ENCODE peak calls at places on chromosomes 13 and 19, in eight cellular contexts. I is HS-5; N is ELR; A is left colon; P is GM10248; S is activated naive CD8-positive, alpha-beta T cell treated with anti-CD3 and anti-CD28 coated beads for 36 hours; Q is heart right ventricle; C is heart left ventricle. V is an unnamed sample.
A peak's percentile ranks its signal among the peaks of the same experiment; 100 is the strongest.

GRCh38 chr19:6424190-6424938 is at the start of gene KHSRP:
- DNase-seq in A (no peak), I (no peak), Q (no peak), S (peak; percentile 54), N (peak; percentile 35), P (no peak), C (no peak), V (no peak)

GRCh38 chr19:38044267-38045111 is 137.5 kb downstream of the SIPA1L3 start:
- DNase-seq in C (no peak), N (peak; percentile 85), I (no peak), S (no peak), P (no peak), Q (no peak), A (no peak), V (peak; percentile 27)

GRCh38 chr13:44759723-44760360 is 183.7 kb upstream of the TSC22D1 start:
- DNase-seq in A (no peak), Q (peak; percentile 10), N (no peak), I (no peak), S (no peak), P (no peak), C (no peak), V (no peak)

GRCh38 chr19:29478578-29479565 is 46.9 kb upstream of the VSTM2B start:
- DNase-seq in A (no peak), N (peak; percentile 24), P (no peak), I (no peak), C (no peak), S (peak; percentile 12), Q (no peak), V (no peak)

GRCh38 chr19:31166206-31166605 is 183.0 kb downstream of the TSHZ3 start:
- DNase-seq in Q (no peak), I (no peak), A (no peak), S (no peak), C (no peak), P (no peak), N (no peak), V (no peak)

GRCh38 chr13:51797664-51798488 is 6.1 kb downstream of the DHRS12 start:
- DNase-seq in S (peak; percentile 56), A (peak; percentile 51), N (peak; percentile 64), Q (no peak), P (peak; percentile 61), C (no peak), I (no peak), V (peak; percentile 36)

GRCh38 chr13:37492061-37492460 is 106.5 kb downstream of the POSTN start:
- DNase-seq in I (no peak), N (peak; percentile 8), Q (no peak), A (no peak), S (no peak), P (no peak), C (no peak), V (no peak)

GRCh38 chr13:36428083-36428482 is 4.2 kb upstream of the CCNA1 start:
- DNase-seq in P (no peak), S (no peak), C (no peak), A (no peak), Q (no peak), I (no peak), N (no peak), V (no peak)

GRCh38 chr13:99960663-99961440 is 10.7 kb downstream of the ZIC5 start:
- DNase-seq in I (no peak), N (no peak), C (no peak), A (no peak), P (no peak), Q (no peak), S (no peak), V (no peak)

GRCh38 chr19:39236527-39236926 is 8.3 kb downstream of the IFNL3 start:
- DNase-seq in P (no peak), S (peak; percentile 44), I (no peak), C (no peak), N (no peak), A (no peak), Q (no peak), V (no peak)

GRCh38 chr19:35509018-35509652 is 4.3 kb downstream of the DMKN start:
- DNase-seq in A (peak; percentile 64), P (peak; percentile 83), I (no peak), Q (no peak), S (peak; percentile 26), C (no peak), N (no peak), V (no peak)

GRCh38 chr19:30662211-30662861 is 290.2 kb downstream of the ZNF536 start:
- DNase-seq in P (no peak), S (no peak), A (no peak), I (no peak), Q (no peak), C (no peak), N (no peak), V (no peak)

GRCh38 chr19:4454952-4455738 is 2.4 kb downstream of the UBXN6 start:
- DNase-seq in A (no peak), S (no peak), P (no peak), N (peak; percentile 39), Q (no peak), C (no peak), I (no peak), V (no peak)

GRCh38 chr13:75347925-75348324 is 134.0 kb downstream of the TBC1D4 start:
- DNase-seq in C (no peak), I (no peak), N (peak; percentile 46), S (no peak), Q (no peak), A (no peak), P (no peak), V (no peak)

GRCh38 chr13:26867451-26868067 is 107.0 kb upstream of the GPR12 start:
- DNase-seq in S (no peak), C (peak; percentile 15), N (peak; percentile 26), P (peak; percentile 23), Q (no peak), I (no peak), A (no peak), V (peak; percentile 38)

GRCh38 chr13:48018637-48019036 is 17.6 kb upstream of the SUCLA2 start:
- DNase-seq in Q (no peak), S (no peak), I (no peak), N (no peak), P (no peak), A (no peak), C (no peak), V (no peak)

GRCh38 chr13:113647351-113648217 is 10.4 kb downstream of the ATP4B start:
- DNase-seq in S (no peak), Q (peak; percentile 86), N (no peak), A (peak; percentile 94), I (no peak), P (no peak), C (peak; percentile 87), V (peak; percentile 49)

GRCh38 chr13:97125810-97126738 is 96.1 kb upstream of the MBNL2 start:
- DNase-seq in C (no peak), P (peak; percentile 63), I (no peak), S (no peak), Q (no peak), A (no peak), N (peak; percentile 52), V (no peak)

GRCh38 chr13:113129921-113130750 is 7.5 kb downstream of the F10 start:
- DNase-seq in A (peak; percentile 16), P (no peak), C (no peak), N (no peak), S (peak; percentile 57), Q (no peak), I (no peak), V (peak; percentile 21)

GRCh38 chr19:6087074-6087506 is 23.2 kb downstream of the RFX2 start:
- DNase-seq in S (no peak), I (no peak), N (no peak), Q (no peak), C (no peak), A (no peak), P (peak; percentile 68), V (no peak)

GRCh38 chr13:98451676-98452105 is 125.2 kb downstream of the STK24 start:
- DNase-seq in A (peak; percentile 53), S (no peak), C (peak; percentile 51), N (no peak), I (no peak), P (no peak), Q (peak; percentile 42), V (no peak)

GRCh38 chr13:79405501-79405830 is 589 bp downstream of the RBM26 start:
- DNase-seq in Q (no peak), C (no peak), I (no peak), P (no peak), N (no peak), A (no peak), S (no peak), V (peak; percentile 49)

GRCh38 chr19:33673996-33674395 is 52.2 kb downstream of the CHST8 start:
- DNase-seq in S (no peak), P (no peak), Q (no peak), I (no peak), C (no peak), A (no peak), N (no peak), V (no peak)

GRCh38 chr19:32661318-32661717 is 13.7 kb downstream of the ANKRD27 start:
- DNase-seq in N (peak; percentile 15), Q (no peak), C (no peak), A (no peak), P (no peak), S (no peak), I (no peak), V (no peak)

GRCh38 chr13:71702253-71702652 is 164.8 kb downstream of the DACH1 start:
- DNase-seq in I (no peak), P (no peak), A (no peak), S (no peak), N (no peak), C (no peak), Q (no peak), V (no peak)

GRCh38 chr13:76886292-76887061 is at the start of gene KCTD12:
- DNase-seq in C (peak; percentile 92), I (no peak), P (peak; percentile 83), N (peak; percentile 83), S (peak; percentile 86), Q (peak; percentile 90), A (peak; percentile 84), V (peak; percentile 91)

V was measured in endothelial cell of umbilical vein.